ENCODE peak calls at places on chromosomes 12 and 14, in four cellular contexts. X is NT2/D1, S is RCC 7860, H is GOT3. P is an unnamed sample.

GRCh38 chr14:95683793-95684192 is 2.4 kb upstream of the TCL1B start:
- DNase-seq in X (no peak), S (no peak), H (no peak), P (no peak)

GRCh38 chr12:110170535-110171185 is 46.5 kb downstream of the IFT81 start:
- DNase-seq in X (no peak), S (no peak), H (no peak), P (no peak)

GRCh38 chr14:31090872-31091764 is 64.9 kb upstream of the STRN3 start:
- DNase-seq in X (no peak), S (peak), H (no peak), P (peak)

GRCh38 chr12:55736780-55737580 is 5.9 kb upstream of the GDF11 start:
- DNase-seq in X (peak), S (peak), H (no peak), P (no peak)

GRCh38 chr14:77069551-77069950 is 28.5 kb upstream of the CIPC start:
- DNase-seq in X (no peak), S (no peak), H (no peak), P (no peak)

GRCh38 chr14:63891148-63891964 is 38.6 kb downstream of the SYNE2 start:
- DNase-seq in X (peak), S (no peak), H (no peak), P (no peak)

GRCh38 chr12:54173066-54173726 is 15.6 kb downstream of the SMUG1 start:
- DNase-seq in X (no peak), S (no peak), H (no peak), P (no peak)

GRCh38 chr14:21910260-21910659 is 236.6 kb upstream of the OR4E1 start:
- DNase-seq in X (no peak), S (no peak), H (no peak), P (no peak)

GRCh38 chr12:16359512-16360491 is 12.4 kb downstream of the MGST1 start:
- DNase-seq in X (peak), S (peak), H (no peak), P (no peak)

GRCh38 chr12:132710062-132710421 is 600 bp upstream of the PGAM5 start:
- DNase-seq in X (no peak), S (no peak), H (no peak), P (no peak)

GRCh38 chr14:89137514-89138163 is 279.4 kb downstream of the FOXN3 start:
- DNase-seq in X (no peak), S (peak), H (peak), P (peak)

GRCh38 chr14:24438198-24439095 is 4.1 kb downstream of the SDR39U1 start:
- DNase-seq in X (no peak), S (no peak), H (no peak), P (no peak)

GRCh38 chr12:64001439-64001838 is 156.9 kb downstream of the SRGAP1 start:
- DNase-seq in X (no peak), S (no peak), H (no peak), P (no peak)

GRCh38 chr12:110109037-110109836 is 14.9 kb upstream of the IFT81 start:
- DNase-seq in X (no peak), S (peak), H (peak), P (peak)

P was measured in brain pericyte.